ENCODE peak calls at places on chromosomes 5 and 9, in five cellular contexts. B is astrocyte of the spinal cord, Z is right lobe of liver, G is neuronal stem cell, V is left ventricle myocardium inferior. K is an unnamed sample.

GRCh38 chr5:15693933-15694332 is 194.0 kb downstream of the FBXL7 start:
- DNase-seq in Z (no peak), B (no peak), V (no peak), G (no peak), K (no peak)

GRCh38 chr5:10452768-10453331 is 11.2 kb downstream of the ROPN1L start:
- DNase-seq in B (peak; percentile 87), G (peak; percentile 49), Z (no peak), V (no peak), K (peak; percentile 83)

GRCh38 chr5:131564229-131564652 is 70.8 kb downstream of the RAPGEF6 start:
- DNase-seq in B (no peak), G (no peak), Z (no peak), V (no peak), K (no peak)

GRCh38 chr5:137531266-137531665 is 32.1 kb upstream of the SPOCK1 start:
- DNase-seq in B (no peak), V (no peak), Z (no peak), G (no peak), K (no peak)

GRCh38 chr9:73573235-73573634 is 421.6 kb downstream of the ANXA1 start:
- DNase-seq in B (no peak), G (no peak), Z (no peak), V (no peak), K (no peak)

GRCh38 chr9:112725961-112726360 is 8.0 kb upstream of the INIP start:
- DNase-seq in Z (no peak), B (no peak), V (no peak), G (no peak), K (no peak)

GRCh38 chr5:159324097-159324760 is 6.1 kb downstream of the IL12B start:
- DNase-seq in V (no peak), B (peak; percentile 75), G (no peak), Z (no peak), K (peak; percentile 70)

GRCh38 chr9:100440071-100440470 is 13.1 kb downstream of the MSANTD3 start:
- DNase-seq in Z (no peak), B (peak; percentile 12), V (no peak), G (no peak), K (no peak)

GRCh38 chr9:125752070-125752628 is 5.0 kb downstream of the PBX3 start:
- DNase-seq in V (no peak), B (peak; percentile 21), Z (no peak), G (no peak), K (no peak)

GRCh38 chr9:31908158-31908890 is 476.1 kb upstream of the ACO1 start:
- DNase-seq in B (peak; percentile 3), Z (no peak), V (no peak), G (no peak), K (no peak)

GRCh38 chr9:131270171-131271015 is 5.9 kb downstream of the FAM78A start:
- DNase-seq in Z (peak; percentile 78), B (no peak), G (no peak), V (peak; percentile 85), K (no peak)

GRCh38 chr9:121498487-121499176 is 1.0 kb downstream of the GGTA1 start:
- DNase-seq in V (no peak), B (peak; percentile 21), G (peak; percentile 24), Z (peak; percentile 33), K (no peak)

GRCh38 chr5:173330151-173330855 is 2.1 kb upstream of the STC2 start:
- DNase-seq in V (no peak), Z (no peak), B (no peak), G (no peak), K (no peak)

GRCh38 chr5:32042571-32042970 is 131.5 kb downstream of the GOLPH3 start:
- DNase-seq in Z (no peak), B (no peak), G (no peak), V (no peak), K (no peak)

GRCh38 chr5:32038537-32038936 is 135.6 kb downstream of the GOLPH3 start:
- DNase-seq in B (no peak), V (no peak), Z (no peak), G (no peak), K (no peak)
- H3K4me3 ChIP-seq in B (no peak overlapping the region), V (no peak overlapping the region), Z (no peak overlapping the region), G (no peak overlapping the region), K (no peak overlapping the region)

DNA sequence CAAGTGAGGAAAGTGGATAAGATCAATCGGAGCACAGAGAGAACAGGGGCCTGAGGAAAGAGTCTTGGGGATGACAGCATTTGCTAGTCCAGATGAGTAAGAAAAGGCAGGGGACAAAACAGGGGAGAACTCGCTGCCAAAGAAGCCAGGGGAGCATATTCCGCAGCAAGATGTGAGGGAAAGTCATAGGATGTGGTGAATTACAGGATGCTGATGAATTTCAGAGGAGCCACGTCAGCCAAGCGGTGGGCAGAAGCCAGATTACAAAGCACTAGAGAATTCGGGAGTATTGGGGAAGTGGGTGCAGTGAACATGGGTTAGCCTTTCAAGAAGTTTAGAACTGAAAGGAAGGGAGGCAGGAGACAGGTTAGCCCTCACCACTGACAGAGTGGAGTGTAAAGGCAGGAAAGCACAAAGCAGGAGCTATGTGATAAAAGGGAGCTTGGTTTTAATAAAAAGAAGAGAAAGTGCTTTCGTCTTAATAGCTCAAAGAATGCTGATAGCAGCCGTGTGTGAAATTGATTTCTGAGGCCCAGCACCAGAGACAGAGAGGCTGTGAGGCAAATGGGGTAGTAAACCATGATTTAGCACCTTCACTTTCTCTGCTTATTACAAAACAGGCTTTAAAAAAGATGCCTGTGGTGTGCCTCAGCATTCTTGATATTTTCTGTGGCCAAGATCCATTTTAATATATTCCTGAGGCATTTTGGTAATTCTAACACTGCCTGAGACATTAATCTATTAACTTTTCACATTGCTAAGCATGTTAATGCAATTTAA is 16.8 kb downstream of the ADAMTSL1 start:
- DNase-seq in V (no peak), Z (no peak), B (peak; percentile 99), G (no peak), K (peak; percentile 99)
- H3K4me3 ChIP-seq in V (peak overlapping the region; percentile 22), Z (no peak overlapping the region), B (peak overlapping the region; percentile 1), G (no peak overlapping the region), K (peak overlapping the region; percentile 20)

GRCh38 chr5:96236051-96236450 is 197.0 kb downstream of the PCSK1 start:
- DNase-seq in V (no peak), G (no peak), Z (no peak), B (no peak), K (no peak)

GRCh38 chr5:96236831-96237230 is 196.2 kb downstream of the PCSK1 start:
- DNase-seq in V (no peak), B (no peak), Z (no peak), G (no peak), K (no peak)

GRCh38 chr5:96232602-96233001 is 200.4 kb downstream of the PCSK1 start:
- DNase-seq in Z (no peak), G (no peak), V (no peak), B (no peak), K (no peak)

GRCh38 chr5:96235008-96235910 is 197.8 kb downstream of the PCSK1 start:
- DNase-seq in V (no peak), G (no peak), B (no peak), Z (no peak), K (no peak)
- H3K4me3 ChIP-seq in V (peak overlapping the region; percentile 7), G (no peak overlapping the region), B (no peak overlapping the region), Z (no peak overlapping the region), K (no peak overlapping the region)

DNA sequence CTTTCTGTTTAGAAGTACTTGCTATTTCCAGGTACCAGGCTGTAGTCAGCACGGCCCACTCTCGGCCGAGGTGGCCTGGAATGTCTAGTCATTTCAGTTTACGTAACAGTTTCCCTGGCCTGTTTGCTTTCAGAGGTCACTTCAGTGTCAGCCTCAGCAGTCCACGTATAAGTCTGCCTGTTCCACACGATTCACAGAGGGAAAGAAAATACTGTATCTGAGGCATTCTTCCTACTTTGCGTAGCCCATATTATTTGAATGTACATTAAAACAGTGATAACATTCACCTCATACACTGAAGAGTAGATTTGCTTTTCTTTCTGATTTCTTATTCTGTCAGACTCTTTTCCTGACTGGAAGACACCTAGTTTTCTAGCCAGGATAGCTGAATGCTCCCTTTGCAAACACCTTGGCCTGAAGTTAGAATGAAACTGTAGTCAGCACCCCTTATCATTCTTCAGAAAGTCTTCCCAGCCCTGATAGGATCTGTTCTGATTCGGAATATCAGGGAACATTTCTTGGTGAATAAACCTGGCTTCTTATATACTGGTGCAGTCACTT is 140.9 kb downstream of the AOPEP start:
- DNase-seq in G (no peak), V (peak; percentile 62), B (peak; percentile 91), Z (peak; percentile 79), K (peak; percentile 49)
- H3K4me3 ChIP-seq in G (no peak overlapping the region), V (peak overlapping the region; percentile 37), B (no peak overlapping the region), Z (no peak overlapping the region), K (no peak overlapping the region)